ENCODE peak calls at places on chromosome 17, in four cellular contexts. B, O, P and X are unnamed samples. For H3K4me1, the result is how much of the 10 kb centered on the place peaks cover.

GRCh38 chr17:60390881-60391418 is 983 bp downstream of the USP32 start:
- DNase-seq in B (no peak), P (peak), O (peak), X (peak)

GRCh38 chr17:39062846-39063680 is 88.4 kb downstream of the PLXDC1 start:
- DNase-seq in P (no peak), O (no peak), B (no peak), X (no peak)

GRCh38 chr17:55005520-55005919 is 37.0 kb downstream of the STXBP4 start:
- DNase-seq in O (no peak), P (no peak), B (no peak), X (no peak)

GRCh38 chr17:10013360-10014112 is 108.5 kb upstream of the RCVRN start:
- DNase-seq in B (no peak), P (no peak), O (no peak), X (no peak)

GRCh38 chr17:63279498-63280230 is 166.4 kb downstream of the CYB561 start:
- DNase-seq in B (no peak), O (no peak), P (no peak), X (no peak)

GRCh38 chr17:3762922-3763776 is 37.8 kb downstream of the ITGAE start:
- DNase-seq in O (no peak), B (no peak), P (no peak), X (no peak)

GRCh38 chr17:79023886-79024771 is at the start of gene C1QTNF1:
- DNase-seq in B (peak), O (peak), P (peak), X (peak)

GRCh38 chr17:4693416-4693815 is 10.5 kb downstream of the PELP1 start:
- DNase-seq in P (no peak), O (no peak), B (peak), X (no peak)

DNA sequence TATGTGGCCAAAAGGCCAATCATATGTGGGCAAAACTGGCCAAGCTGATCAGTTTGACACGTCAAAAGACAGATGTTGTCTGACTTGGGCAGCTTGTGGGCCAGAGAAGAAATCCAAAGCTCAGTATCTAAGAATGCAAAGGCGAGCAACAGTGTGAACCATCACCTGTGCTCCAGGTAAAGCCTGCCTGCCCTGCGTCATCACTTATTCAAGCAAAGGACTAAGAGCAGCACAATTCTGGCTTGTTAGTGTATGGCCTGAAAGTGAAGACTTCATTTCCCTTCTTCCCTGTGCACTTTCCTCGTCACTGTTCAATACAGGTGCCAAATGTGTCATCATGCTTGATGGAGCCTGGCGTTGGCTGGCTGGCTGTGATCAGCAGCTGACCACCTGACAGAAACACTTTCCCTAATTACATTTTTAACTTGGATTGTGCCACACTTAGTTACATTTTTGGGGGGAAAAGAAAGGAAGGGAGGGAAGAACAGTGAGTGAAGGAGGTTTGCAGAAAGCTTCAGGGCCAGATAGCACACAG is 4.7 kb downstream of the FAM20A start:
- DNase-seq in P (no peak), O (no peak), B (no peak), X (no peak)
- H3K4me1 ChIP-seq in P (under half), O (under half), B (under half), X (under half)

DNA sequence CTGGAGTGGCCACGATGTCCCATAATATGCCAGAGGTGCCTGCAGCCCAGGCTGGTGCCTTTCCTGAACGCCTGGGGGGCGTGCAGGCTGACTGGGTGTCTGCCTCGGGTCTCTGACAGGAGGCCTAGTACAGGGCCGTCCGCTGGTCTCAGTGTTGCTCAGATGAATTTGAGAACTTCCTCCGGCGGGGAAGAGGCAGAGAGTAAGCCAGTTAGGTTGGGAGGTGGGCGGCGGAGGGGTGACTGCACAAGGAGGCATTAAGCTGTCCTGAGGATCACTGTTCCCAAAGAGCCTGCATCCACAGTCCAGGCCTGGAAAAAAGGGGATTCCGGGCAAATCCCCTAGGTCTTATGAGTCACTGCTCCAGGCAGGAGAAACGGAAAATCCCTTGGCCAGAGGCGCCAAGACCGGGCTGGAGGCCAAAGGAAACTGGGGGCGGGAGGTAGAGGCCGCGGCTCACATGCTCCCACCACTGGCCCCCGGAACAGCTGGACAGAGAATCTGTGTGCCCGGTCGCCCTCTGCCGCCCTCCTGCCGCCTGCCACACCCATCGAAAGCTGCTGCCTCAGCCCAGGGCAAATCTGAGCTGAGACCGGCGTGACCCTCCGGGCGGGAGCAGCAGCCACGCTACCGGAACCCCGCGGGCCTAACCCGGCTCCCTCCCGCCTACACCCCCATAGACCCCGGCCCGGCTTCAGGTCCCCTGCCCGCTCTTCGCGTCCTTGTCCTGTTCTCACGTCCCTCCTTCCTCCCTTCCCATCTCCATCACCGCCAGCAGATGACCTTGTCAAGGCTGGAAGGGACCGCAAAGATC is 1.2 kb downstream of the TRIM47 start:
- DNase-seq in B (peak), O (peak), P (peak), X (peak)
- TF ChIP-seq POLR2A in B (peak), O (no peak), P (no peak), X (peak)

GRCh38 chr17:49213803-49214202 is 3.3 kb downstream of the ABI3 start:
- DNase-seq in P (no peak), B (no peak), O (no peak), X (no peak)
- H3K4me1 ChIP-seq in P (under half), B (under half), O (under half), X (under half)

GRCh38 chr17:74713199-74713755 is 554 bp upstream of the CD300LF start:
- DNase-seq in P (no peak), O (no peak), B (no peak), X (peak)
- TF ChIP-seq POLR2A in P (no peak), O (no peak), B (no peak), X (no peak)

GRCh38 chr17:58378895-58379824 is 27.2 kb upstream of the SUPT4H1 start:
- DNase-seq in B (no peak), P (no peak), O (no peak), X (no peak)
- H3K4me1 ChIP-seq in B (under half), P (under half), O (under half), X (half or more)

GRCh38 chr17:46266656-46267544 is 28.0 kb upstream of the LRRC37A start:
- DNase-seq in P (peak), B (peak), O (peak), X (peak)
- TF ChIP-seq POLR2A in P (no peak), B (peak), O (peak), X (peak)